ENCODE peak calls at places on chromosomes 5 and 9, in eight cellular contexts. R, B, Q, P, I, L, C and T are unnamed samples.

GRCh38 chr5:150948539-150948938 is 43.8 kb upstream of the ZNF300 start:
- DNase-seq in C (no peak), L (no peak), I (no peak), R (no peak), B (no peak), P (no peak), Q (no peak), T (no peak)

GRCh38 chr5:138369706-138370105 is 17.2 kb downstream of the KDM3B start:
- DNase-seq in R (no peak), I (no peak), Q (no peak), L (no peak), C (no peak), P (no peak), B (no peak), T (no peak)

GRCh38 chr5:39765381-39765780 is 340.6 kb upstream of the DAB2 start:
- DNase-seq in B (no peak), L (no peak), I (peak; percentile 78), R (peak; percentile 60), C (no peak), Q (no peak), P (peak; percentile 89), T (no peak)

GRCh38 chr9:73133042-73133651 is 18.5 kb upstream of the ANXA1 start:
- DNase-seq in C (no peak), I (no peak), R (no peak), Q (no peak), L (no peak), B (no peak), P (no peak), T (no peak)

GRCh38 chr5:31984691-31985090 is 189.4 kb downstream of the GOLPH3 start:
- DNase-seq in R (no peak), P (no peak), C (no peak), I (no peak), B (no peak), Q (no peak), L (no peak), T (no peak)

GRCh38 chr5:87195616-87196015 is 72.1 kb upstream of the RASA1 start:
- DNase-seq in C (no peak), P (peak; percentile 38), I (peak; percentile 32), R (peak; percentile 25), L (no peak), Q (no peak), B (no peak), T (no peak)

GRCh38 chr5:107869459-107870115 is 198.8 kb upstream of the EFNA5 start:
- DNase-seq in P (peak; percentile 85), L (peak; percentile 53), I (peak; percentile 61), B (no peak), C (no peak), R (peak; percentile 84), Q (no peak), T (no peak)

GRCh38 chr9:82117025-82117424 is 128.5 kb downstream of the SPATA31D1 start:
- DNase-seq in B (no peak), R (no peak), Q (no peak), L (no peak), P (peak; percentile 23), C (no peak), I (peak; percentile 85), T (no peak)

GRCh38 chr5:55621218-55621617 is 86.5 kb upstream of the PLPP1 start:
- DNase-seq in L (no peak), R (peak; percentile 71), I (no peak), P (no peak), Q (no peak), B (no peak), C (no peak), T (no peak)

GRCh38 chr5:16784088-16784487 is 152.0 kb downstream of the MYO10 start:
- DNase-seq in P (peak; percentile 84), Q (no peak), C (no peak), L (no peak), R (peak; percentile 91), B (no peak), I (peak; percentile 76), T (no peak)

GRCh38 chr5:43959148-43959547 is 356.2 kb downstream of the NNT start:
- DNase-seq in B (no peak), P (no peak), C (no peak), I (no peak), Q (no peak), L (no peak), R (no peak), T (no peak)

DNA sequence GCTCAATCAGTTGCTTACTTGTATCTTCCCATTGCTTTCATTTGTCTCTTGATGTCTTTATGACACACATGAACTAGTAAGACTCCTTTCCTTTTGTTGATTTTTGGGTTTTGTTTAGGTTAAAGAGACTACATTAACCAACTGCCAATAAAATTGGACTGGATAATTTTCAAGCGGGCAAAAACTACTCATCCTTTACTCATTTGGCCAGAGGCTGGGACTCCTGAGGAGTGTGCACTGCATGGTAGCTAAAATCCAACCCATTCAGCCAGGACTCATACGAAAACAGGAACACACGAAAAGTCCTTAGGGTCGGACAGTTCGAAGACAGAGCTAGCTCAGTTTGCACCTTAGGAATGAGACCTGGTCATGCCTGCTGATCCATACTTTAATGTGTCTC is 6.0 kb downstream of the SLC46A2 start:
- DNase-seq in Q (no peak), R (no peak), B (no peak), I (no peak), C (no peak), P (no peak), L (no peak), T (no peak)
- TF ChIP-seq CTCF in Q (no peak), R (no peak), B (no peak), I (no peak), C (no peak), P (no peak), L (no peak), T (no peak)

GRCh38 chr5:143217804-143218160 is 185.7 kb downstream of the NR3C1 start:
- DNase-seq in L (no peak), Q (peak; percentile 90), B (no peak), R (no peak), I (no peak), C (no peak), P (no peak), T (no peak)

GRCh38 chr5:143218563-143219170 is 184.8 kb downstream of the NR3C1 start:
- DNase-seq in P (no peak), C (no peak), R (no peak), L (no peak), I (no peak), B (no peak), Q (peak; percentile 51), T (no peak)

GRCh38 chr5:143215685-143216084 is 187.8 kb downstream of the NR3C1 start:
- DNase-seq in P (no peak), R (no peak), C (no peak), Q (no peak), B (no peak), L (no peak), I (no peak), T (no peak)

GRCh38 chr5:143216211-143216610 is 187.3 kb downstream of the NR3C1 start:
- DNase-seq in L (no peak), C (no peak), Q (peak; percentile 56), R (no peak), B (no peak), I (no peak), P (no peak), T (no peak)

DNA sequence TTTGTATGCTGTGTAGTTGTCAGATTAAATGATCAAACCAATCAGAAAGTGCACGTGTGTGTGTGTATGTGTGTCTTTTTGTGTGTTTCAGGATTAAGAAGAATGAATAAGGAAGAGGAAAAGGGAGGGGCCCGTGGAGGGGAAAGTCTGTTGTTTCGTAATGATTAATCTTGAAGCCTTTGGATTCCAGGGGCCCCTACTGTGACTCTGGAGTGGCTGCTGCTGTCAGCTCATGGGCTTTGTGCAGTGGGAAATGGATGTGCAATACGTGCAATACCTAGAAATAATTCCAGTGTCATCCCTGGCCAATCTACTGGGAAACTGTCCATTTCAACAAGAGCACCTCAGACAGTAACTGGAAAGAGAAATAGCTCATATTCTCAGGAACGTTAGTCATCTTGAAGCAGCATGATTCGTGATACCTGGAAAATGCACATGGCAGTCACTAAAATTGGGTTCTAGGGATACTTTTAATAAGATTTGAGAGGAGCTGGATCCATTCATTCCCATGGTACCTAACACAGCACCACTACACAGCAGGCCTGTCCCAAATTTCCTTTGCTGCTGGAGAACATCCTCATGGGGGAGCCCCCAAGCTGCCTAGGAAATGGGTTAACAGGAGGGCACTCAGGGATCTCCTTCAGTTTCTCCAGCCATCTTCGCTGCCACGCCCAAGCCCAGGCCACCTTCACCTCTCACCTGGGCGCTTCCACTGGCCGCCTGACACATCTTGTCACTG is 186.3 kb downstream of the NR3C1 start:
- DNase-seq in B (no peak), I (no peak), P (no peak), C (no peak), R (peak; percentile 27), Q (peak; percentile 71), L (no peak), T (no peak)
- TF ChIP-seq CTCF in B (no peak), I (no peak), P (no peak), C (no peak), R (no peak), Q (no peak), L (peak; percentile 20), T (no peak)

DNA sequence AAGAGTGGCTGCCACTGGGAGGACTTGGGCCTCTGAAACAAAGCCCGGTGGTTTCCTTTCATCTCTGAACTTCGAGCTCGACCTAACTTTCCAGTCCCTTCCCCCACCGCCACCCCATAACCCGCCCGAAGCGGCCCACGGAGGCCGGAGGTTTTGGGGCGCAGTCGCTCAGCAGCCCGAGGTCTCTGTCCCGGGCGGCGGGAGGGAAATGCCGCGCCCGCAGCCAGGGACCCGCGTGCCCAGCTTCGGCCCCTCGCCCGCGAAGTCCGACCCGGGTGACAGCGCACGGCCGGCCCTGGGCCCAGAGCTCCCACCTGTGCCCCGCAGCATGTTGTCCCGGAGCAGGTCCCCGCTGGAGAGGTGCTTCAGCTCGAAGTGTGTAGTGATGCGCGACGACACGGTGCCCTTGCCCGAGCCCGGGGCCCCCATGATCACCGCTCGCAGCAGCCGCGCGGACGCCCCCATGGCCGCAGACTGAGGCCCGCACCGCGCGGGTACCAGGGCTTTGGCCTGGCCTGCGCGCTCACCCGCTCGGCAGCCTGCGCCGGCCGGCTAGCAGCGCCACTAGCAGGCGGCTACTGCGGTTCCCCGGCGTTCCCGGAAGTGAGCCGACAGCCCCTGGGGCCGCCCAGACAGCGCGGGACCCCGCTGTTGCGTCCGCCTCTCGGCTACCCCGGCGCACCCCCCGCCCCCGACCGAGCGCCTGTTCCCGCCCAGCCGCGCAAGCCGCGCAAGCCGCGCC is at the start of gene AK3:
- DNase-seq in L (peak; percentile 95), P (peak; percentile 74), Q (peak; percentile 96), C (peak; percentile 86), R (peak; percentile 82), I (peak; percentile 89), B (peak; percentile 94), T (peak; percentile 67)
- TF ChIP-seq CTCF in L (peak; percentile 52), P (no peak), Q (peak; percentile 31), C (peak; percentile 41), R (peak; percentile 46), I (peak; percentile 26), B (peak; percentile 34), T (peak; percentile 27)

DNA sequence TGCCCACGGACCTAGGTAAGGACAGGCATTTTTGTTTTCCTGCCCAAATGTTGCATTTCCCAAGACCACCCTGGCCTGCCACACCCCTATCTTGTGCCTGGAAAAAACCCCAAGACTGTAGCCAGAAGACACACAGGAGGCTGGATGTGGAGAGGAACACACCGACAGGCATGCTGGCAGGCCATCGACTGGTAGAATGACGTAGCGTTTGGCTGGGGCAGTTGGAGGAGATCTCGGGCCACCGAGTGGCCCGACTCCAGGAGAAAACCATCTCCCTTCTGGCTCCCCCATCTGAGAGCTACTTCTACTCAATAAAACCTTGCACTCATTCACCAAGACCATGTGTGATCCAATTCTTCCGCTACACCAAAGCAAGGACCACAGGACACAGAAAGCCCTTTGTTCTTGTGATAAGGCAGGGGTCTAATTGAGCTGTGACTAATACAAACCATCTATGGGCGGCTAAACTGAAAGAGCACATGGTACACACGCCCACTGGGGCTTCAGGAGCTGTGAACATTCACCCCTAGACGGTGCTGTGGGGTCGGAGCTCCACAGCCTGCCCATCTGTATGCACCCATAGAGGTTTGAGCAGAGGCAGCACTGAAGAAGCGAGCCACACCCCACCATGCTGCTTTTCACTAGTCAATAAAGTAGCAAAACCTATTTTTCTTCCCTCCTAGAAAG is 38.9 kb upstream of the N4BP3 start:
- DNase-seq in I (peak; percentile 16), C (no peak), B (no peak), L (no peak), P (peak; percentile 42), R (no peak), Q (peak; percentile 24), T (no peak)
- TF ChIP-seq CTCF in I (peak; percentile 8), C (no peak), B (no peak), L (no peak), P (peak; percentile 13), R (no peak), Q (peak; percentile 7), T (no peak)